ENCODE peak calls at places on chromosomes 6 and 20, in eight cellular contexts. Y is A549; T is activated CD4-positive, alpha-beta T cell treated with anti-CD3 and anti-CD28 coated beads, Interleukin-2, amount 50 U/mL, for 4 hours; N is endodermal cell; C is anterior cingulate cortex; B is ELF-1; M is cardiac fibroblast; F is type B pancreatic cell. W is an unnamed sample.

GRCh38 chr6:17278289-17279061 is 2.7 kb upstream of the RBM24 start:
- DNase-seq in C (no peak), N (no peak), F (no peak), T (no peak), M (peak), Y (peak), B (no peak), W (no peak)

GRCh38 chr6:51049983-51050877 is 231.6 kb downstream of the TFAP2B start:
- DNase-seq in M (no peak), T (no peak), F (no peak), B (no peak), C (no peak), N (no peak), Y (no peak), W (no peak)

GRCh38 chr20:623704-624103 is 13.6 kb upstream of the TCF15 start:
- DNase-seq in M (no peak), F (no peak), C (no peak), T (no peak), Y (no peak), N (no peak), B (no peak), W (no peak)

GRCh38 chr20:51930775-51931174 is 128.5 kb upstream of the SALL4 start:
- DNase-seq in N (no peak), C (no peak), T (no peak), Y (peak), M (peak), B (peak), F (no peak), W (peak)

GRCh38 chr20:36117638-36118037 is 36.9 kb upstream of the EPB41L1 start:
- DNase-seq in B (no peak), N (no peak), M (no peak), C (no peak), T (no peak), Y (no peak), F (no peak), W (no peak)

GRCh38 chr6:35487653-35488516 is 9.0 kb downstream of the TEAD3 start:
- DNase-seq in M (peak), F (no peak), Y (no peak), N (peak), B (peak), C (no peak), T (no peak), W (peak)

GRCh38 chr20:61096463-61096862 is 155.6 kb upstream of the CDH4 start:
- DNase-seq in N (no peak), Y (no peak), C (no peak), T (no peak), F (no peak), B (no peak), M (no peak), W (no peak)

GRCh38 chr6:12012231-12012565 is at the start of gene HIVEP1:
- DNase-seq in C (no peak), F (peak), M (peak), Y (no peak), B (peak), T (peak), N (peak), W (no peak)

GRCh38 chr6:54294965-54295532 is 13.2 kb upstream of the TINAG start:
- DNase-seq in C (no peak), F (no peak), B (no peak), M (no peak), Y (no peak), N (no peak), T (no peak), W (no peak)

GRCh38 chr6:25990172-25990873 is 27.7 kb downstream of the TRIM38 start:
- DNase-seq in F (no peak), M (no peak), Y (no peak), N (no peak), T (no peak), C (no peak), B (no peak), W (no peak)

GRCh38 chr6:163860194-163861081 is 445.9 kb downstream of the QKI start:
- DNase-seq in B (peak), N (no peak), C (no peak), Y (no peak), M (peak), F (no peak), T (no peak), W (peak)

GRCh38 chr6:147078602-147079001 is 125.6 kb upstream of the STXBP5 start:
- DNase-seq in Y (no peak), M (no peak), F (no peak), T (no peak), N (no peak), C (no peak), B (no peak), W (no peak)

GRCh38 chr20:44600758-44601562 is 18.6 kb downstream of the PKIG start:
- DNase-seq in M (no peak), T (no peak), B (no peak), C (no peak), Y (no peak), N (no peak), F (no peak), W (no peak)

GRCh38 chr6:57158658-57159057 is 13.5 kb upstream of the BAG2 start:
- DNase-seq in C (no peak), F (no peak), T (no peak), N (no peak), M (no peak), Y (no peak), B (no peak), W (no peak)

GRCh38 chr6:112325449-112325848 is 21.7 kb upstream of the RFPL4B start:
- DNase-seq in N (no peak), Y (no peak), M (no peak), B (no peak), C (no peak), F (no peak), T (no peak), W (no peak)

GRCh38 chr6:92126088-92126487 is 1293.3 kb downstream of the EPHA7 start:
- DNase-seq in B (no peak), M (no peak), N (no peak), T (no peak), Y (peak), C (no peak), F (no peak), W (no peak)

GRCh38 chr6:12246900-12247299 is 43.3 kb upstream of the EDN1 start:
- DNase-seq in T (no peak), Y (no peak), B (no peak), C (no peak), M (no peak), N (no peak), F (no peak), W (no peak)

GRCh38 chr6:96450082-96450759 is 71.4 kb upstream of the UFL1 start:
- DNase-seq in T (no peak), M (no peak), N (no peak), B (no peak), C (no peak), Y (no peak), F (no peak), W (no peak)

GRCh38 chr6:27267865-27268444 is 20.5 kb downstream of the PRSS16 start:
- DNase-seq in M (no peak), B (peak), C (no peak), Y (no peak), N (no peak), T (no peak), F (no peak), W (no peak)

GRCh38 chr6:152052061-152052460 is 244.6 kb downstream of the ESR1 start:
- DNase-seq in N (no peak), C (no peak), T (no peak), F (no peak), B (no peak), M (no peak), Y (no peak), W (no peak)

GRCh38 chr6:92767101-92767500 is 652.3 kb downstream of the EPHA7 start:
- DNase-seq in N (no peak), T (no peak), B (no peak), F (no peak), C (no peak), M (no peak), Y (no peak), W (no peak)

GRCh38 chr6:57262901-57263694 is 41.0 kb upstream of the RAB23 start:
- DNase-seq in T (no peak), Y (no peak), B (no peak), C (no peak), M (peak), N (no peak), F (no peak), W (no peak)

GRCh38 chr6:33427585-33428218 is 7.8 kb downstream of the SYNGAP1 start:
- DNase-seq in T (peak), M (no peak), C (peak), N (peak), Y (peak), B (peak), F (no peak), W (no peak)